ENCODE peak calls at places on chromosomes 12 and 14, in eight cellular contexts. Z is ovary; A is CD8-positive, alpha-beta T cell; L is sigmoid colon; G is tibial nerve; H is heart left ventricle; R is hepatocyte; W is tibial artery. D is an unnamed sample. For H3K9me3, the result is how much of the 10 kb centered on the place peaks cover.

GRCh38 chr12:26164118-26164517 is 31.3 kb upstream of the SSPN start:
- DNase-seq in R (no peak), A (no peak), L (no peak), Z (no peak), W (no peak), H (no peak), G (no peak), D (no peak)

GRCh38 chr12:53468286-53468685 is 16.4 kb downstream of the PCBP2 start:
- DNase-seq in W (no peak), L (no peak), H (no peak), A (no peak), G (no peak), R (no peak), Z (no peak), D (no peak)

GRCh38 chr12:9786726-9787339 is 26.1 kb upstream of the CD69 start:
- DNase-seq in G (no peak), H (no peak), A (no peak), L (no peak), Z (no peak), R (no peak), W (no peak), D (no peak)

GRCh38 chr14:29709490-29709889 is 218.2 kb downstream of the PRKD1 start:
- DNase-seq in L (no peak), R (no peak), A (no peak), G (no peak), H (no peak), W (no peak), Z (no peak), D (no peak)

GRCh38 chr14:39203659-39204606 is 28.9 kb downstream of the PNN start:
- DNase-seq in R (peak), L (no peak), G (no peak), Z (no peak), A (no peak), W (no peak), H (no peak), D (no peak)

GRCh38 chr14:58171090-58171489 is 19.1 kb upstream of the ARMH4 start:
- DNase-seq in L (peak), H (peak), Z (peak), A (no peak), R (peak), W (peak), G (peak), D (peak)

GRCh38 chr12:70617450-70617849 is 19.8 kb downstream of the PTPRB start:
- DNase-seq in Z (no peak), H (no peak), A (no peak), W (no peak), R (no peak), L (no peak), G (no peak), D (no peak)

GRCh38 chr14:34633697-34634096 is 3.7 kb upstream of the SNX6 start:
- DNase-seq in H (no peak), G (no peak), Z (no peak), W (no peak), A (no peak), R (no peak), L (no peak), D (no peak)

GRCh38 chr12:106841471-106842302 is 67.2 kb downstream of the RIC8B start:
- DNase-seq in G (no peak), W (no peak), H (peak), L (no peak), Z (peak), R (peak), A (peak), D (peak)

GRCh38 chr12:15627995-15628945 is 160.9 kb downstream of the EPS8 start:
- DNase-seq in A (no peak), R (peak), Z (no peak), H (no peak), G (no peak), W (no peak), L (no peak), D (peak)

GRCh38 chr12:103241184-103241583 is 254.6 kb downstream of the C12orf42 start:
- DNase-seq in Z (no peak), H (no peak), A (no peak), G (no peak), R (no peak), W (no peak), L (no peak), D (no peak)

GRCh38 chr12:1826867-1827705 is 6.7 kb downstream of the LRTM2 start:
- DNase-seq in A (no peak), L (no peak), R (no peak), W (no peak), G (no peak), H (no peak), Z (no peak), D (no peak)

GRCh38 chr12:41656454-41656853 is 468.3 kb downstream of the PDZRN4 start:
- DNase-seq in A (no peak), L (no peak), G (no peak), H (no peak), W (no peak), R (no peak), Z (no peak), D (no peak)

GRCh38 chr14:55043528-55043927 is 7.9 kb upstream of the MAPK1IP1L start:
- DNase-seq in G (no peak), L (no peak), W (no peak), R (no peak), H (no peak), Z (no peak), A (no peak), D (peak)

GRCh38 chr12:98998697-98999299 is 353.7 kb downstream of the APAF1 start:
- DNase-seq in G (no peak), A (no peak), H (no peak), Z (no peak), R (peak), L (no peak), W (no peak), D (peak)

GRCh38 chr12:87768884-87769283 is 260.3 kb downstream of the C12orf50 start:
- DNase-seq in A (no peak), W (no peak), H (no peak), G (no peak), R (no peak), Z (no peak), L (no peak), D (no peak)

GRCh38 chr14:53952533-53952932 is 4.1 kb downstream of the BMP4 start:
- DNase-seq in L (no peak), R (peak), H (no peak), W (no peak), Z (peak), A (no peak), G (no peak), D (peak)

GRCh38 chr14:103520657-103521437 is 1.8 kb downstream of the CKB start:
- DNase-seq in L (peak), W (peak), G (peak), R (peak), Z (peak), A (peak), H (peak), D (peak)

GRCh38 chr12:12086975-12087692 is 16.4 kb downstream of the BCL2L14 start:
- DNase-seq in L (no peak), Z (no peak), W (no peak), G (no peak), H (no peak), A (no peak), R (no peak), D (no peak)

GRCh38 chr12:100574262-100575074 is 984 bp downstream of the GAS2L3 start:
- DNase-seq in W (no peak), Z (no peak), R (peak), L (no peak), A (no peak), H (peak), G (no peak), D (peak)

GRCh38 chr12:106078358-106079025 is 60.3 kb downstream of the NUAK1 start:
- DNase-seq in G (no peak), W (peak), A (no peak), L (peak), R (no peak), H (peak), Z (no peak), D (no peak)

GRCh38 chr12:108312885-108313203 is 26.3 kb downstream of the CMKLR1 start:
- DNase-seq in L (peak), Z (no peak), H (peak), R (peak), G (no peak), A (no peak), W (peak), D (peak)

GRCh38 chr12:11685716-11686115 is 36.2 kb downstream of the ETV6 start:
- DNase-seq in A (no peak), L (no peak), R (no peak), W (no peak), Z (no peak), G (no peak), H (no peak), D (no peak)

DNA sequence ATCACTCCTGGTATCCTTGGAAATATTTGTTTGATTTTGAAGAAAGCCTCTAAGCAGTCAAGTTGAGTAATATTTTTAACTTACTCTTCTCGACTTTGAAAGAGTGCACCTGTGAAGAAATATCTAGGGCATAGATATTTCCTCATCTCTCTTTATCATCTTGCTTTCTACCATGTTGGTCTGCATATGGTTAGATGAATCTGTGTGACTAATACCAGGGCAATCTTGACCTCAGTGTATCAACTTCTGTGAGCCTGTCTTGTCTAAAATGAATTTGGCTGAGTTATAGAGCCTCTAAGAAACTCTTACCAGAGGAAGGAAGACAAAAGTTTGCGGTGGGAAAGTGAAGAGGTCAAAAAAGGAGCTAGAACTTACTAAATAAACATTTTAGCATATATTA is 68.4 kb downstream of the SYT1 start:
- DNase-seq in R (no peak), Z (no peak), A (no peak), L (no peak), G (no peak), H (no peak), W (no peak), D (no peak)
- H3K4me3 ChIP-seq in R (no peak), Z (no peak), A (no peak), L (no peak), G (no peak), H (no peak), W (no peak), D (no peak)

GRCh38 chr14:51333901-51334432 is 93.9 kb downstream of the TMX1 start:
- DNase-seq in G (no peak), R (no peak), L (peak), A (no peak), W (no peak), Z (no peak), H (peak), D (no peak)

GRCh38 chr14:51333299-51333698 is 93.3 kb downstream of the TMX1 start:
- DNase-seq in A (no peak), G (no peak), R (no peak), L (no peak), W (no peak), H (no peak), Z (no peak), D (no peak)

GRCh38 chr14:51336304-51336703 is 96.3 kb downstream of the TMX1 start:
- DNase-seq in Z (no peak), L (no peak), A (no peak), H (no peak), R (no peak), G (no peak), W (no peak), D (no peak)

GRCh38 chr14:51337520-51337919 is 97.5 kb downstream of the TMX1 start:
- DNase-seq in L (no peak), R (no peak), H (no peak), W (no peak), A (no peak), Z (no peak), G (no peak), D (no peak)

DNA sequence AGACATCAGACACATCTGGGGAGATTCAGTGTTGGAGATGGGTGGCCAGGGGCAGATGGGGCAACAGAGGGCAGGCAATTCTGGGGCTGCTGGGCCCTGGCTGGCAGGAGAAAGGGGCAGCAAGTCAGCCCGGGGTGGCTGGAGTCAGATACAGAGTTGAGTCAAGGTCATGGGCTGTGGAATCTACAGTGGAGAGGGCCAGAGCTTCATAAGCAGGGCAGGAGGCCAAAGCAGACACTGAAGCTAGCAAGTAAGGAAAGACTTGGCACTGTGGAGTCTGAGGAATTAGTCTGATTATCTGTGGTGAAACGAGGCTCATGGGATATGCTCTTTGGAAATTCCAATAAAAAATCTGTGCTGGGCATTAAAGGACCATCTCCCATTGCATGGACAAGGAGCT is 95.5 kb downstream of the TMX1 start:
- DNase-seq in Z (peak), L (peak), H (peak), G (no peak), W (peak), R (no peak), A (no peak), D (no peak)
- H3K27ac ChIP-seq in Z (no peak), L (peak), H (peak), G (peak), W (no peak), R (no peak), A (no peak), D (no peak)

GRCh38 chr14:99296517-99296916 is 24.5 kb upstream of the BCL11B start:
- DNase-seq in R (no peak), Z (no peak), L (no peak), H (no peak), G (no peak), A (no peak), W (no peak), D (no peak)
- H3K9me3 ChIP-seq in R (under half), Z (under half), L (under half), H (under half), G (under half), A (under half), W (under half), D (under half)

GRCh38 chr12:104462325-104462724 is 5.6 kb downstream of the CHST11 start:
- DNase-seq in Z (no peak), A (no peak), W (no peak), R (no peak), G (no peak), H (no peak), L (no peak), D (no peak)

GRCh38 chr12:104465379-104465778 is 8.6 kb downstream of the CHST11 start:
- DNase-seq in Z (no peak), H (no peak), W (no peak), A (no peak), G (no peak), L (no peak), R (no peak), D (no peak)

GRCh38 chr12:104464899-104465298 is 8.2 kb downstream of the CHST11 start:
- DNase-seq in W (no peak), L (no peak), A (no peak), R (no peak), Z (no peak), G (no peak), H (no peak), D (no peak)

GRCh38 chr12:104462931-104463339 is 6.2 kb downstream of the CHST11 start:
- DNase-seq in L (no peak), W (no peak), R (no peak), H (no peak), G (no peak), Z (no peak), A (peak), D (peak)

DNA sequence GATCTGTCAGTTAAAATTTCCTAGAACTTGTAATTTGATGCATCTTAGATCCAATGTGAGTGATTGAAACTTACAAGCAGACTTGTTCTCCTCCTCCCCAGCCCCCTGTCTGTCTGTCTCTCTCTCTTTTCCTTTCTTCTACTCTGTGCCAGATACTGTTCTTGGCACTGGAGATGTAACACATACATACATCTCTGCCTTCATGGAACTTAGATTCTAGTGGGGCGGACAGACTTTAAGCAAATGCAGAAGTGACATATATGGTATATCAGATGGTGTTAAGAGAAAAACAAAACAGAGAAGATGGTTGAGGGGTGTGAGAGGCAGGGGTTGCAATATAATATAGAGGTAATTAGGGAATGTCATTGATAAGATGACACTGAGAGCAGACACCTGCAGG is 6.6 kb downstream of the CHST11 start:
- DNase-seq in L (no peak), A (no peak), W (no peak), R (no peak), G (no peak), H (no peak), Z (no peak), D (no peak)
- H3K4me3 ChIP-seq in L (no peak), A (no peak), W (no peak), R (no peak), G (no peak), H (no peak), Z (no peak), D (no peak)

GRCh38 chr14:72643317-72643801 is 250.5 kb downstream of the DPF3 start:
- DNase-seq in L (no peak), Z (no peak), G (no peak), W (no peak), A (no peak), R (peak), H (peak), D (peak)

GRCh38 chr14:72644758-72645489 is 249.0 kb downstream of the DPF3 start:
- DNase-seq in L (no peak), A (no peak), H (no peak), G (no peak), Z (no peak), R (no peak), W (no peak), D (no peak)

GRCh38 chr14:72641086-72641485 is 252.8 kb downstream of the DPF3 start:
- DNase-seq in R (no peak), A (no peak), L (no peak), Z (no peak), G (no peak), H (no peak), W (no peak), D (no peak)

GRCh38 chr14:72645706-72646105 is 248.2 kb downstream of the DPF3 start:
- DNase-seq in A (no peak), Z (no peak), L (no peak), H (no peak), R (no peak), G (no peak), W (no peak), D (no peak)

GRCh38 chr14:72644038-72644437 is 249.9 kb downstream of the DPF3 start:
- DNase-seq in Z (no peak), R (no peak), G (no peak), L (no peak), H (no peak), A (no peak), W (no peak), D (no peak)
- H3K27ac ChIP-seq in Z (no peak), R (no peak), G (no peak), L (no peak), H (no peak), A (no peak), W (no peak), D (no peak)

GRCh38 chr12:75020068-75020557 is 189.5 kb downstream of the KCNC2 start:
- DNase-seq in L (no peak), A (no peak), W (no peak), Z (no peak), R (no peak), G (no peak), H (no peak), D (peak)
- H3K9me3 ChIP-seq in L (under half), A (under half), W (under half), Z (under half), R (under half), G (under half), H (under half), D (under half)